ENCODE peak calls at places on chromosomes 7 and 10, in six cellular contexts. G is IMR-90, O is H1, W is adrenal gland, J is HepG2, S is Peyer's patch. Z is an unnamed sample. For H3K4me1, the result is how much of the 10 kb centered on the place peaks cover.

GRCh38 chr10:126895214-126895781 is 9.9 kb upstream of the DOCK1 start:
- DNase-seq in G (no peak), O (no peak), S (no peak), W (no peak), J (peak), Z (no peak)

GRCh38 chr7:81623251-81623855 is 146.5 kb downstream of the HGF start:
- DNase-seq in G (peak), O (no peak), W (no peak), S (no peak), J (no peak), Z (no peak)

GRCh38 chr10:9596368-9596920 is 1421.2 kb upstream of the CELF2 start:
- DNase-seq in O (no peak), W (no peak), S (no peak), G (peak), J (no peak), Z (no peak)

GRCh38 chr10:62374862-62375710 is 917 bp downstream of the ZNF365 start:
- DNase-seq in S (no peak), J (no peak), O (no peak), W (no peak), G (peak), Z (no peak)

GRCh38 chr7:18893156-18893555 is 224.3 kb downstream of the TWIST1 start:
- DNase-seq in G (no peak), W (no peak), J (no peak), O (no peak), S (no peak), Z (no peak)

GRCh38 chr10:24723788-24724380 is at the start of gene ARHGAP21:
- DNase-seq in S (peak), G (peak), W (peak), J (no peak), O (no peak), Z (peak)

GRCh38 chr10:36489928-36490279 is 635.5 kb upstream of the ANKRD30A start:
- DNase-seq in J (no peak), G (peak), O (no peak), W (no peak), S (no peak), Z (no peak)

GRCh38 chr7:150949971-150950491 is 28.1 kb downstream of the KCNH2 start:
- DNase-seq in O (no peak), G (no peak), W (peak), J (no peak), S (peak), Z (peak)

GRCh38 chr10:95814011-95814727 is 58.2 kb downstream of the ENTPD1 start:
- DNase-seq in G (peak), J (peak), W (peak), S (no peak), O (no peak), Z (peak)

GRCh38 chr10:31929260-31929985 is 792 bp upstream of the ARHGAP12 start:
- DNase-seq in J (peak), O (no peak), W (peak), G (no peak), S (peak), Z (peak)

GRCh38 chr7:104228442-104228841 is 20.6 kb upstream of the ORC5 start:
- DNase-seq in S (no peak), O (no peak), W (no peak), G (no peak), J (no peak), Z (no peak)

GRCh38 chr10:102935510-102935909 is 17.4 kb downstream of the CNNM2 start:
- DNase-seq in S (no peak), G (no peak), J (no peak), O (no peak), W (no peak), Z (no peak)

GRCh38 chr7:125444864-125445263 is 515.2 kb upstream of the POT1 start:
- DNase-seq in G (no peak), J (no peak), S (no peak), W (no peak), O (no peak), Z (no peak)

GRCh38 chr10:131876543-131876942 is 24.3 kb upstream of the PPP2R2D start:
- DNase-seq in S (no peak), O (no peak), W (no peak), G (no peak), J (no peak), Z (no peak)

GRCh38 chr7:53596230-53596629 is 560.8 kb downstream of the POM121L12 start:
- DNase-seq in J (no peak), G (no peak), W (peak), S (no peak), O (no peak), Z (no peak)

GRCh38 chr10:43128958-43129706 is 9.1 kb upstream of the CSGALNACT2 start:
- DNase-seq in S (no peak), W (peak), G (peak), O (no peak), J (no peak), Z (no peak)

GRCh38 chr10:68271104-68271882 is 39.4 kb upstream of the ATOH7 start:
- DNase-seq in S (no peak), O (no peak), W (no peak), J (no peak), G (peak), Z (no peak)

GRCh38 chr10:70302292-70302691 is 18.5 kb upstream of the NPFFR1 start:
- DNase-seq in J (no peak), O (no peak), G (peak), S (no peak), W (peak), Z (peak)

GRCh38 chr7:67595421-67595820 is 598.8 kb downstream of the TYW1 start:
- DNase-seq in S (no peak), J (no peak), O (no peak), G (no peak), W (no peak), Z (no peak)

GRCh38 chr10:58106211-58107035 is 161.3 kb downstream of the IPMK start:
- DNase-seq in S (no peak), W (no peak), O (no peak), G (no peak), J (no peak), Z (no peak)

GRCh38 chr7:73606801-73607691 is 17.3 kb downstream of the MLXIPL start:
- DNase-seq in J (peak), S (peak), W (no peak), O (no peak), G (peak), Z (peak)

GRCh38 chr7:132708501-132708900 is 132.2 kb upstream of the PLXNA4 start:
- DNase-seq in S (no peak), G (no peak), O (no peak), W (no peak), J (no peak), Z (no peak)

GRCh38 chr7:136600475-136600874 is 268.0 kb upstream of the CHRM2 start:
- DNase-seq in G (no peak), J (no peak), W (no peak), S (no peak), O (no peak), Z (no peak)

GRCh38 chr7:28217161-28217560 is 36.6 kb upstream of the JAZF1 start:
- DNase-seq in W (no peak), J (no peak), S (no peak), O (no peak), G (no peak), Z (no peak)

GRCh38 chr7:92768501-92769360 is 67.6 kb downstream of the CDK6 start:
- DNase-seq in G (peak), S (no peak), W (peak), J (no peak), O (no peak), Z (no peak)

GRCh38 chr10:89414146-89414878 is at the start of gene IFIT5:
- DNase-seq in O (no peak), J (peak), S (peak), W (peak), G (peak), Z (peak)

GRCh38 chr10:132389631-132390454 is 7.2 kb upstream of the PWWP2B start:
- DNase-seq in W (peak), S (peak), J (no peak), O (no peak), G (no peak), Z (peak)

GRCh38 chr10:14782691-14783363 is 8.1 kb upstream of the FAM107B start:
- DNase-seq in G (no peak), O (peak), J (peak), W (peak), S (peak), Z (no peak)

GRCh38 chr10:77168161-77168560 is 469.4 kb downstream of the KCNMA1 start:
- DNase-seq in G (no peak), S (no peak), J (no peak), W (no peak), O (no peak), Z (no peak)

GRCh38 chr7:50721661-50722259 is 60.9 kb downstream of the GRB10 start:
- DNase-seq in J (no peak), O (no peak), W (no peak), S (no peak), G (no peak), Z (no peak)

GRCh38 chr7:39504963-39505362 is 61.2 kb upstream of the YAE1 start:
- DNase-seq in O (no peak), J (no peak), G (peak), S (peak), W (peak), Z (peak)

GRCh38 chr7:30563326-30563942 is 31.2 kb upstream of the GARS1 start:
- DNase-seq in S (no peak), W (no peak), G (peak), J (no peak), O (no peak), Z (no peak)

GRCh38 chr7:104923010-104923421 is 91.0 kb upstream of the KMT2E start:
- DNase-seq in G (peak), J (peak), O (peak), S (peak), W (peak), Z (peak)

GRCh38 chr10:74745449-74745848 is 81.0 kb upstream of the KAT6B start:
- DNase-seq in J (no peak), O (no peak), G (no peak), W (peak), S (no peak), Z (no peak)

DNA sequence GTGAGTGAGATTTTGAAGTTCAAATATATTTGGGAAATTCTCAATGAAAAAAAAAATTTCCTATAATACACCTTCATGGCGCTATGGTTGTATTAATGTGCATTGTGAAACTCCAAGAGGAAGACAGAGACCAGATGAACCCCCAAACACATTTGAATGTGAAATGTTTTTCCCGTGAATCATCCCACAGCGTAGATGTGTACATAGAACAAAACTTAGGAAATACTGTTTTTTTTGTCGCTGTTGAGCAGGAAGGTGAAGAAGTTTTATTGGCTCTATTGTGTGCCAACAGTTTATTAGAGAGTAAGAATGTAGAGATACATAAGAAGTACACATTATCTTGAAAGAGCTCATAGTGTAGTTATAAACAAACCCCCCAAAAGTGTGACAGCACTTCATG is 134.0 kb downstream of the KCND2 start:
- DNase-seq in O (no peak), G (no peak), S (no peak), J (no peak), W (no peak), Z (no peak)
- TF ChIP-seq POLR2A in O (no peak), G (no peak), S (no peak), J (no peak), W (no peak), Z (no peak)

GRCh38 chr7:2513702-2514101 is 5.9 kb upstream of the LFNG start:
- DNase-seq in O (no peak), G (no peak), W (no peak), S (no peak), J (no peak), Z (no peak)
- H3K4me1 ChIP-seq in O (under half), G (under half), W (under half), S (under half), J (half or more), Z (under half)

DNA sequence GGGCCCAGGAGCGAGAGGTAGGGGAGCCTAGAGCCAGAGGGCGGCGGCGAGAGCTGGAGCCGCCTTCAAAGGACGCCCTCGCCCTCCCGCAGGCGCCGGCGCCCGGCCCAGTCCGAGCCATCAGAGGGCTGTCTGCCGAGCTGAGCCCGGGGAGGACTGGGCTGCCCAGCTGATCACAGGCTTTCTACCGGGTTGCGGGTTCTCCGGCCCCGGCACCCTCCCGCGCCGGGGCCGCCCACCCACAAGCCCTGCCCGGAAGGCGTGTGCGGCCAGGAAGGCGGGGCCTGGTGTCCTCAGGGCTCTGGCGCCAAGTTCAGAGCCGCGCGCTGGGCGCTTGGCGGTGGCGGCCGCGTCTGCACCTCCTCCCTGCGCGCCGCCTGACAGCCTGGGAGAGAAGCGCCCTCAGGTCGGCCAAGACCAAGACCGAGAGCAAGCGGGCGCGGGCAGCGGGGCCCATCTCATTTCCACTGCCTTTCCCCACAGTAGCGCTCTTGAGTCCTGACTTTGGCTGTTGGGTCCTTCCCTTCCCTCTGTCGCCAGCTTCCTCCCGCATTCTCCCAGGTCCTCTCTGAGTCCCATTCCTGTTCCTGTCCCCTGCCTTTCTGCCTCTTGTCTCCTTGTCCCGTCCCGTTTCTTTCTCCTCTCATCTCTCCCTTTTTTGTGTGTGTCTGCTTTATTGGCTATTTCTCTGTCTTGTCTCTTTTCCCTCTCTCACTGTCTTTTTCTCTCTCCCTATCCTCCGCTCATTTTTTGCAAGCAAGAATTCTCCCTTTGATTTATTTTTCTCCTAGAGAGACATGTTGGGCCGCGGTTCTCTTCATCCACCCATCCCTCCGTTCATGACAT is 60.6 kb upstream of the MSMB start:
- DNase-seq in O (no peak), G (peak), J (peak), W (peak), S (peak), Z (peak)
- TF ChIP-seq POLR2A in O (no peak), G (no peak), J (no peak), W (no peak), S (no peak), Z (no peak)

GRCh38 chr7:116576350-116577319 is 51.8 kb downstream of the CAV1 start:
- DNase-seq in J (no peak), W (no peak), O (no peak), G (peak), S (no peak), Z (no peak)
- H3K4me1 ChIP-seq in J (under half), W (under half), O (under half), G (under half), S (under half), Z (under half)

GRCh38 chr10:94402204-94403033 is at the start of gene TBC1D12:
- DNase-seq in W (peak), O (peak), J (peak), G (peak), S (peak), Z (peak)
- TF ChIP-seq POLR2A in W (peak), O (no peak), J (peak), G (peak), S (peak), Z (peak)

Z was measured in uterus.